ENCODE peak calls at places on chromosomes 16 and 17, in eight cellular contexts. One of them, this sample, is unnamed.

GRCh38 chr17:58614854-58615409 is 76.9 kb downstream of the TEX14 start:
- DNase-seq in GM12865: no peak
- DNase-seq in esophagus squamous epithelium: no peak
- DNase-seq in BJ: no peak
- DNase-seq in GM13976: no peak
- DNase-seq in heart right ventricle: no peak
- DNase-seq in cardiac muscle cell: no peak
- DNase-seq in ascending aorta: no peak
- DNase-seq in this sample: no peak

GRCh38 chr16:22645868-22646267 is 135.2 kb downstream of the NPIPB5 start:
- DNase-seq in GM12865: no peak
- DNase-seq in esophagus squamous epithelium: no peak
- DNase-seq in BJ: no peak
- DNase-seq in GM13976: no peak
- DNase-seq in heart right ventricle: no peak
- DNase-seq in cardiac muscle cell: no peak
- DNase-seq in ascending aorta: no peak
- DNase-seq in this sample: no peak

GRCh38 chr16:4345439-4346204 is 5.5 kb downstream of the PAM16 start:
- DNase-seq in GM12865: no peak
- DNase-seq in esophagus squamous epithelium: no peak
- DNase-seq in BJ: no peak
- DNase-seq in GM13976: no peak
- DNase-seq in heart right ventricle: no peak
- DNase-seq in cardiac muscle cell: no peak
- DNase-seq in ascending aorta: no peak
- DNase-seq in this sample: no peak

GRCh38 chr16:53207810-53208752 is 153.3 kb downstream of the CHD9 start:
- DNase-seq in GM12865: peak; percentile 88
- DNase-seq in esophagus squamous epithelium: no peak
- DNase-seq in BJ: peak; percentile 37
- DNase-seq in GM13976: peak; percentile 78
- DNase-seq in heart right ventricle: no peak
- DNase-seq in cardiac muscle cell: peak; percentile 89
- DNase-seq in ascending aorta: no peak
- DNase-seq in this sample: peak; percentile 26

GRCh38 chr17:68906638-68907037 is 48.6 kb downstream of the ABCA8 start:
- DNase-seq in GM12865: peak; percentile 15
- DNase-seq in esophagus squamous epithelium: no peak
- DNase-seq in BJ: no peak
- DNase-seq in GM13976: no peak
- DNase-seq in heart right ventricle: no peak
- DNase-seq in cardiac muscle cell: peak; percentile 8
- DNase-seq in ascending aorta: no peak
- DNase-seq in this sample: no peak

GRCh38 chr17:70107441-70107840 is 32.4 kb downstream of the KCNJ16 start:
- DNase-seq in GM12865: no peak
- DNase-seq in esophagus squamous epithelium: no peak
- DNase-seq in BJ: no peak
- DNase-seq in GM13976: no peak
- DNase-seq in heart right ventricle: no peak
- DNase-seq in cardiac muscle cell: no peak
- DNase-seq in ascending aorta: no peak
- DNase-seq in this sample: no peak

GRCh38 chr16:48047755-48048154 is 108.0 kb downstream of the ABCC12 start:
- DNase-seq in GM12865: no peak
- DNase-seq in esophagus squamous epithelium: no peak
- DNase-seq in BJ: no peak
- DNase-seq in GM13976: no peak
- DNase-seq in heart right ventricle: no peak
- DNase-seq in cardiac muscle cell: no peak
- DNase-seq in ascending aorta: no peak
- DNase-seq in this sample: no peak

GRCh38 chr17:7613769-7614421 is 802 bp downstream of the FXR2 start:
- DNase-seq in GM12865: no peak
- DNase-seq in esophagus squamous epithelium: no peak
- DNase-seq in BJ: no peak
- DNase-seq in GM13976: no peak
- DNase-seq in heart right ventricle: no peak
- DNase-seq in cardiac muscle cell: no peak
- DNase-seq in ascending aorta: no peak
- DNase-seq in this sample: no peak

GRCh38 chr16:82583415-82583814 is 43.4 kb upstream of the CDH13 start:
- DNase-seq in GM12865: no peak
- DNase-seq in esophagus squamous epithelium: no peak
- DNase-seq in BJ: no peak
- DNase-seq in GM13976: no peak
- DNase-seq in heart right ventricle: no peak
- DNase-seq in cardiac muscle cell: no peak
- DNase-seq in ascending aorta: no peak
- DNase-seq in this sample: no peak

DNA sequence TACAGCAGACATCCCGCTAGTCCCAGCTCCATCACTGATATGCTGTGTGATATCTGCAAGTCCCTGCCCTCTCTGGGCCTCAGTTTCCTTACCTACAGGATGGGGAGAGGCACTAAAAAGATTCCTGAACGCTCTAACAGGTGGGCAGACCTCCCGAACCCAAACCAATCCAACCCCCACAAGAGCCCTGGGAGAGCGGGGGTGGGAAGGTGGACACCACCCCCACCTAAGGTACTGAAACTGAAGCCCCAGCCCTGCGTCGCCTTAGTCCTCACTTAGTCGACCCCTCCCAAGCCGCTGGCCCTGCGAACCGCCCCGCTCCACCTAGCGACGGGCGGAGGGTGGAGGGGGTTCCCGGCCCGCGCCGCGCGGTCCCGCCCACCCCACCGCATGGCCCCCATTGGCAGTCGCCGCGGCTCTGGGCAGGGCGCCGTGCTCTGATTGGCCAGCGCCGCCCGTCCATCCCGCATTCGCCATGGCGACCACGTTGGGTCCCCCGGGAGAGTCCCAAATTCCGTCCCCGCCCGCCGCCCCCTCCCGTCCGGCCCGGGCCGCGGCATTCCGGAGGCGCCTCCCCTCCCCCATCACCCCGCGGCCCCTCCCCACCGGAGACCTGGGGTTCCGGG is 578 bp downstream of the CCDC102A start:
- DNase-seq in GM12865: peak; percentile 97
- DNase-seq in esophagus squamous epithelium: no peak
- DNase-seq in BJ: peak; percentile 50
- DNase-seq in GM13976: peak; percentile 98
- DNase-seq in heart right ventricle: peak; percentile 96
- DNase-seq in cardiac muscle cell: peak; percentile 94
- DNase-seq in ascending aorta: peak; percentile 74
- DNase-seq in this sample: peak; percentile 92
- TF ChIP-seq CTCF in GM12865: peak; percentile 41
- TF ChIP-seq CTCF in esophagus squamous epithelium: no peak
- TF ChIP-seq CTCF in BJ: peak; percentile 30
- TF ChIP-seq CTCF in GM13976: peak; percentile 11
- TF ChIP-seq CTCF in heart right ventricle: peak; percentile 47
- TF ChIP-seq CTCF in cardiac muscle cell: peak; percentile 23
- TF ChIP-seq CTCF in ascending aorta: peak; percentile 27
- TF ChIP-seq CTCF in this sample: no peak

DNA sequence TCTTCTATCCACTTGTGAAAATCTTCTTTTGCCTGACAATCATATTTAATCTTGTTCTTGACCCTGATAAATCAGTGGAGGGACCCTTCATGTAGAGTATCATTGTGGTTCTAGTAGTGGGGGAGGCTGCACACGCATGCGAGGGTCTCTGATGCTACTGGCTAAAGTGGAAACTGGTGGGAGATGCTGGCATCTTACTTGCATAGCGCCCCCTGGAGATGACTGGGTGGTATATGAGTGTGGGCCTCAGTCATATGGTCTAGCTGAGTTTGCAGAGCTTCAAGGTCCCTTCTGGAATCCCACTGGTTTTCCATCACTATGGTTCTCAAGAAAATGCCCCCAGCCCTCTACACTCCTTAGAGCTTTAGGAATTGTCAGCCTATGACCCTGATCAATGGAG is 236.4 kb upstream of the AXIN2 start:
- DNase-seq in GM12865: peak; percentile 21
- DNase-seq in esophagus squamous epithelium: no peak
- DNase-seq in BJ: no peak
- DNase-seq in GM13976: no peak
- DNase-seq in heart right ventricle: no peak
- DNase-seq in cardiac muscle cell: peak; percentile 19
- DNase-seq in ascending aorta: no peak
- DNase-seq in this sample: no peak
- TF ChIP-seq CTCF in GM12865: peak; percentile 26
- TF ChIP-seq CTCF in esophagus squamous epithelium: no peak
- TF ChIP-seq CTCF in BJ: peak; percentile 19
- TF ChIP-seq CTCF in GM13976: peak; percentile 6
- TF ChIP-seq CTCF in heart right ventricle: no peak
- TF ChIP-seq CTCF in cardiac muscle cell: peak; percentile 51
- TF ChIP-seq CTCF in ascending aorta: no peak
- TF ChIP-seq CTCF in this sample: no peak

GRCh38 chr16:56405977-56406376 is 19.4 kb downstream of the AMFR start:
- DNase-seq in GM12865: no peak
- DNase-seq in esophagus squamous epithelium: no peak
- DNase-seq in BJ: no peak
- DNase-seq in GM13976: no peak
- DNase-seq in heart right ventricle: no peak
- DNase-seq in cardiac muscle cell: no peak
- DNase-seq in ascending aorta: no peak
- DNase-seq in this sample: no peak

GRCh38 chr16:56399492-56399891 is 25.9 kb downstream of the AMFR start:
- DNase-seq in GM12865: no peak
- DNase-seq in esophagus squamous epithelium: no peak
- DNase-seq in BJ: no peak
- DNase-seq in GM13976: no peak
- DNase-seq in heart right ventricle: no peak
- DNase-seq in cardiac muscle cell: no peak
- DNase-seq in ascending aorta: no peak
- DNase-seq in this sample: no peak

GRCh38 chr16:56399047-56399446 is 26.3 kb downstream of the AMFR start:
- DNase-seq in GM12865: no peak
- DNase-seq in esophagus squamous epithelium: no peak
- DNase-seq in BJ: no peak
- DNase-seq in GM13976: no peak
- DNase-seq in heart right ventricle: no peak
- DNase-seq in cardiac muscle cell: no peak
- DNase-seq in ascending aorta: no peak
- DNase-seq in this sample: no peak

GRCh38 chr16:56400458-56400857 is 24.9 kb downstream of the AMFR start:
- DNase-seq in GM12865: no peak
- DNase-seq in esophagus squamous epithelium: no peak
- DNase-seq in BJ: no peak
- DNase-seq in GM13976: no peak
- DNase-seq in heart right ventricle: no peak
- DNase-seq in cardiac muscle cell: no peak
- DNase-seq in ascending aorta: no peak
- DNase-seq in this sample: no peak

DNA sequence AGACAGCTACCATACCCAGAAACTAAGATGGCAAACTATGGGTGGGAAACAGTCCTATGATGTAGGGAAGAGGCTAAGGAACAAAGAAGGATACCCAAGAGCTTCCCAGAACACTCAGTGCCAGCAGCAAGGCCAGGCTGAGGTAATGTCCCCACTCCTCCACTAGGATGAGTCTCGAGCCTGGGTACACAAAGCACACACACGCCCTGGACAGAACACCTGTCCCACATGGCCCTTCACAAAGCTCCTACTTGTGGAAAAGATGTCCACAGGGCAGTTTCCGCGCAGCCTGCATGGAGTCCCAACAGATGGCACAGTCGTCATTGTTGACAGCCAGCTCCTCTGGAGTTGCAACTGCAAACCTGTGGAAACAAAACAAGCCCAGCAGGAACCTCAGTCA is 23.9 kb downstream of the AMFR start:
- DNase-seq in GM12865: peak; percentile 30
- DNase-seq in esophagus squamous epithelium: no peak
- DNase-seq in BJ: no peak
- DNase-seq in GM13976: peak; percentile 29
- DNase-seq in heart right ventricle: no peak
- DNase-seq in cardiac muscle cell: no peak
- DNase-seq in ascending aorta: no peak
- DNase-seq in this sample: no peak
- TF ChIP-seq CTCF in GM12865: peak; percentile 29
- TF ChIP-seq CTCF in esophagus squamous epithelium: peak; percentile 17
- TF ChIP-seq CTCF in BJ: peak; percentile 24
- TF ChIP-seq CTCF in GM13976: no peak
- TF ChIP-seq CTCF in heart right ventricle: no peak
- TF ChIP-seq CTCF in cardiac muscle cell: peak; percentile 22
- TF ChIP-seq CTCF in ascending aorta: no peak
- TF ChIP-seq CTCF in this sample: no peak

GRCh38 chr16:30535777-30536190 is 1.1 kb upstream of the ZNF747 start:
- DNase-seq in GM12865: peak; percentile 89
- DNase-seq in esophagus squamous epithelium: no peak
- DNase-seq in BJ: no peak
- DNase-seq in GM13976: peak; percentile 86
- DNase-seq in heart right ventricle: peak; percentile 73
- DNase-seq in cardiac muscle cell: peak; percentile 75
- DNase-seq in ascending aorta: no peak
- DNase-seq in this sample: no peak
- TF ChIP-seq CTCF in GM12865: peak; percentile 72
- TF ChIP-seq CTCF in esophagus squamous epithelium: peak; percentile 70
- TF ChIP-seq CTCF in BJ: peak; percentile 87
- TF ChIP-seq CTCF in GM13976: peak; percentile 69
- TF ChIP-seq CTCF in heart right ventricle: peak; percentile 74
- TF ChIP-seq CTCF in cardiac muscle cell: peak; percentile 78
- TF ChIP-seq CTCF in ascending aorta: peak; percentile 52
- TF ChIP-seq CTCF in this sample: no peak